ENCODE peak calls at places on chromosomes 4 and X, in four cellular contexts. U is prostate gland, W is hepatocyte, B is adrenal gland. A is an unnamed sample.
A peak's percentile ranks its signal among the peaks of the same experiment; 100 is the strongest.

GRCh38 chrX:36963852-36964251 is 44.3 kb upstream of the FAM47C start:
- DNase-seq in B (no peak), U (no peak), W (no peak), A (no peak)

GRCh38 chr4:113575391-113575790 is 186.1 kb downstream of the CAMK2D start:
- DNase-seq in W (no peak), U (no peak), B (no peak), A (no peak)

GRCh38 chr4:120636120-120636630 is 286.4 kb downstream of the PRDM5 start:
- DNase-seq in B (no peak), W (no peak), U (no peak), A (peak; percentile 9)

GRCh38 chr4:160523236-160523635 is 1420.4 kb downstream of the RAPGEF2 start:
- DNase-seq in W (no peak), B (no peak), U (no peak), A (peak; percentile 32)

GRCh38 chrX:21749924-21750323 is 8.0 kb downstream of the SMPX start:
- DNase-seq in U (no peak), W (no peak), B (no peak), A (no peak)

GRCh38 chrX:10395179-10395578 is 225.2 kb downstream of the MID1 start:
- DNase-seq in W (no peak), B (no peak), U (no peak), A (no peak)

GRCh38 chrX:43552166-43552565 is 103.9 kb upstream of the MAOA start:
- DNase-seq in U (no peak), B (no peak), W (peak; percentile 72), A (no peak)

GRCh38 chrX:21529771-21530170 is 128.4 kb downstream of the KLHL34 start:
- DNase-seq in W (no peak), B (no peak), U (no peak), A (no peak)

GRCh38 chr4:48017108-48017527 is 546 bp downstream of the NIPAL1 start:
- DNase-seq in U (peak; percentile 35), W (peak; percentile 91), B (peak; percentile 79), A (peak; percentile 82)

GRCh38 chr4:102819588-102820365 is 7.6 kb downstream of the UBE2D3 start:
- DNase-seq in W (no peak), U (no peak), B (no peak), A (no peak)
- H3K4me1 ChIP-seq in W (peaks cover 33% of the 10 kb centered on the region), U (peaks cover 3% of the 10 kb centered on the region), B (peaks cover 97% of the 10 kb centered on the region), A (peaks cover 2% of the 10 kb centered on the region)

GRCh38 chrX:30887721-30888120 is 1.3 kb downstream of the TAB3 start:
- DNase-seq in W (no peak), B (no peak), U (no peak), A (no peak)

GRCh38 chrX:30888526-30889146 is 418 bp downstream of the TAB3 start:
- DNase-seq in B (peak; percentile 14), W (peak; percentile 39), U (no peak), A (peak; percentile 21)

GRCh38 chrX:30892591-30892990 is 3.5 kb upstream of the TAB3 start:
- DNase-seq in U (peak; percentile 20), B (no peak), W (peak; percentile 24), A (no peak)

GRCh38 chrX:30887288-30887687 is 1.8 kb downstream of the TAB3 start:
- DNase-seq in U (no peak), W (no peak), B (no peak), A (no peak)

DNA sequence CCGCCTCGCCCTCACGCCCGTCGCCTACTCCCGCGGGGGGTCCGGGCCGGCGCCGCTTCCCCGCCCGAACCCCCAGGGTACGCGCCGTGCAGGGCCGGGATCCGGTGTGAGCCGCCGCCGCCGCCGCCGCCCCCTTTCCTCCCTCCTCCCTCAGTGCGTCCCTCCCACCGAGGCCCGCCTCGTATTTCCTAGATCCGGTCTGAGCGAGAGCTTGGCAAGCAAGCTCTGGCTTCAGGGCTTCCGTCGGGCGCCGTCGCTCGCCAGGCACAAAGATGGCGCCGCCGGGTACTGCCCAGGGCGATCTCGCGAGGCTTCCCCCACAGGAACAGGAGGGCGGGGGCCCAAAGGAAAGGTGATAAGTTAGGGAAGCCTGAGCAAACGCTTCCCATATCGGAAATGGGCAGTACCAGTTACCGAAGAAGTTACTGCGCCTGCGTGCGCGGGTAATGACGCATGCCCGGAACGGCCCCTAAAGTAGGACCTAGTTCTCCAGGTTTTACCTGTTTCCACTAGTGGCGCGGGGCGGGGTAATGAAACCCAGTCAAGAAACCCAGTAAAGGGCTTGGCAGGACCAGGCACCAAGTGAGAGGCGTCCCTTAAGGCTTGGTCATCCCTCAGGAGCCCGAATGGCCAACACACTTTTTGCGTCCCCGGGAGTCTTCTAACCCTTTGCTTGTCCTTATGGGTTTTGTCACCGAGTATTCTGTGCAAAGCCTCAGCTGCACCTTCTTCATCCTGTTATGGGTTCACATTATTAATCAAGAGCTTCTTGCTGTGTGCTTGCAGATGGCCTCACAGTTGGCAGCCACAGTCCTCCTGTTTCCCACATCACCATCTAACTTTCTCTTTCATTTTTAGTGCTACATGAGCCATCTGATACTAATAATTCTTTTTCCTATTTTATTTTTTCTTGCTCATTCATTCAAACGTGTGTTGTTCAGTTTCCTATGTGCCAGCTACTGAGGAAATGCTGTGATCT is at the start of gene TAB3:
- DNase-seq in U (peak; percentile 93), W (peak; percentile 96), B (peak; percentile 95), A (peak; percentile 96)
- H3K4me1 ChIP-seq in U (no peaks in the 10 kb centered on the region), W (peaks cover 8% of the 10 kb centered on the region), B (peaks cover 9% of the 10 kb centered on the region), A (no peaks in the 10 kb centered on the region)

GRCh38 chr4:1290165-1290977 is 680 bp downstream of the MAEA start:
- DNase-seq in W (peak; percentile 62), B (peak; percentile 53), U (no peak), A (peak; percentile 25)
- H3K4me1 ChIP-seq in W (peaks cover 19% of the 10 kb centered on the region), B (peaks cover 50% of the 10 kb centered on the region), U (peaks cover 7% of the 10 kb centered on the region), A (peaks cover 47% of the 10 kb centered on the region)

GRCh38 chr4:185221491-185221890 is 12.1 kb downstream of the SNX25 start:
- DNase-seq in W (no peak), B (no peak), U (no peak), A (peak; percentile 23)

GRCh38 chr4:185219551-185220344 is 10.3 kb downstream of the SNX25 start:
- DNase-seq in W (peak; percentile 40), B (peak; percentile 80), U (peak; percentile 83), A (peak; percentile 66)

GRCh38 chr4:185215261-185215660 is 5.9 kb downstream of the SNX25 start:
- DNase-seq in W (no peak), B (no peak), U (no peak), A (no peak)

GRCh38 chr4:185217390-185217985 is 8.1 kb downstream of the SNX25 start:
- DNase-seq in W (no peak), U (no peak), B (no peak), A (no peak)

DNA sequence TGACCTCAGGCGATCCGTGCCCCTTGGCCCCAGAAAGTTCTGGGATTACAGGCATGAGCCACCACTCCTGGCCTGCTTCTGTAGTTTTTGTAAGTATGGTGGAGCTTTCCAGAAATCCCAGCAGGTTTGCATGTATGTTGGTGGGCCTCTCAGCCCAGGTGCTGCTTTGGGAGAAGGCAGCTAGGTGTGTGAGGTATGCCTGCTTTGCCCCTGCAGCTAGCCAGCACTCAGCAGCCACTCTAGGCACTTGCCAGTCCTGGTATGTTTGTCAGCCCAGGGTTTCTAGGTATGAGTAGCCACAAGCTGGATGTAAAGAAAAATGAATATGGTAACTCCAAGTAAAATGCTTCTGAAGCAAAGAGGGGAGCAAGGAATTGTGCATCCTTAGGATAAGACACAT is 8.9 kb downstream of the SNX25 start:
- DNase-seq in W (no peak), U (no peak), B (no peak), A (no peak)
- H3K4me1 ChIP-seq in W (no peaks in the 10 kb centered on the region), U (no peaks in the 10 kb centered on the region), B (peaks cover 15% of the 10 kb centered on the region), A (peaks cover 8% of the 10 kb centered on the region)

GRCh38 chr4:145891958-145892357 is 46.7 kb downstream of the ZNF827 start:
- DNase-seq in W (no peak), B (no peak), U (no peak), A (no peak)

GRCh38 chr4:145899886-145900466 is 38.6 kb downstream of the ZNF827 start:
- DNase-seq in U (no peak), B (no peak), W (no peak), A (no peak)

GRCh38 chr4:145890689-145891088 is 47.9 kb downstream of the ZNF827 start:
- DNase-seq in B (no peak), U (no peak), W (no peak), A (no peak)

GRCh38 chr4:145898926-145899531 is 39.6 kb downstream of the ZNF827 start:
- DNase-seq in U (no peak), B (no peak), W (no peak), A (no peak)

GRCh38 chr4:145895056-145895455 is 43.6 kb downstream of the ZNF827 start:
- DNase-seq in U (no peak), B (no peak), W (no peak), A (no peak)
- H3K4me1 ChIP-seq in U (no peaks in the 10 kb centered on the region), B (peaks cover 6% of the 10 kb centered on the region), W (no peaks in the 10 kb centered on the region), A (peaks cover 4% of the 10 kb centered on the region)